ENCODE peak calls at places on chromosomes 7 and 10, in nine cellular contexts. H, O, I, K, A, X, G, F and M are unnamed samples.

GRCh38 chr10:130300608-130301025 is 164.4 kb downstream of the GLRX3 start:
- DNase-seq in I (peak), O (no peak), F (no peak), A (peak), K (peak), G (no peak), H (no peak), X (no peak), M (no peak)

GRCh38 chr7:100516135-100516812 is 22.7 kb upstream of the AGFG2 start:
- DNase-seq in F (no peak), I (peak), H (no peak), G (peak), X (peak), K (no peak), A (peak), O (no peak), M (no peak)

GRCh38 chr10:77043364-77043763 is 594.2 kb downstream of the KCNMA1 start:
- DNase-seq in O (no peak), H (no peak), G (no peak), X (no peak), K (no peak), F (no peak), A (no peak), I (no peak), M (no peak)

GRCh38 chr7:55432937-55433784 is 68.0 kb downstream of the LANCL2 start:
- DNase-seq in X (no peak), F (no peak), K (no peak), A (peak), O (no peak), H (peak), G (no peak), I (no peak), M (peak)

GRCh38 chr10:100968839-100969174 is 497 bp upstream of the SEMA4G start:
- DNase-seq in X (no peak), A (no peak), K (no peak), F (no peak), I (no peak), H (no peak), G (no peak), O (no peak), M (no peak)

GRCh38 chr7:45087301-45088145 is 1.2 kb downstream of the NACAD start:
- DNase-seq in G (no peak), H (no peak), K (peak), X (no peak), F (no peak), A (no peak), I (no peak), O (no peak), M (no peak)

GRCh38 chr10:2978111-2978510 is 89.2 kb upstream of the PFKP start:
- DNase-seq in I (no peak), H (peak), O (no peak), K (no peak), F (no peak), X (no peak), G (no peak), A (peak), M (peak)

GRCh38 chr7:42967391-42967790 is 35.2 kb downstream of the MRPL32 start:
- DNase-seq in G (no peak), A (no peak), I (no peak), O (no peak), H (no peak), F (no peak), X (no peak), K (no peak), M (no peak)

GRCh38 chr7:51455948-51456347 is 139.3 kb upstream of the COBL start:
- DNase-seq in F (no peak), O (no peak), I (no peak), A (no peak), G (no peak), X (no peak), K (no peak), H (no peak), M (peak)

GRCh38 chr10:85601526-85601925 is 765.1 kb downstream of the GRID1 start:
- DNase-seq in H (no peak), K (no peak), F (no peak), G (no peak), A (no peak), X (no peak), O (no peak), I (no peak), M (no peak)

GRCh38 chr7:75957021-75957736 is 37.2 kb downstream of the TMEM120A start:
- DNase-seq in G (no peak), K (no peak), A (no peak), O (no peak), I (no peak), H (no peak), X (no peak), F (no peak), M (no peak)

GRCh38 chr10:35135861-35136260 is 9.2 kb downstream of the CREM start:
- DNase-seq in F (no peak), I (no peak), K (no peak), H (no peak), G (no peak), X (no peak), O (no peak), A (no peak), M (no peak)

GRCh38 chr7:24492576-24492975 is 80.7 kb upstream of the PALS2 start:
- DNase-seq in F (no peak), K (no peak), G (no peak), I (no peak), A (no peak), O (no peak), H (no peak), X (no peak), M (no peak)

GRCh38 chr10:24701447-24701846 is 22.2 kb downstream of the ARHGAP21 start:
- DNase-seq in G (no peak), X (no peak), F (no peak), I (no peak), H (no peak), O (no peak), K (no peak), A (no peak), M (no peak)

GRCh38 chr10:105952153-105952552 is 1212.4 kb downstream of the SORCS1 start:
- DNase-seq in K (no peak), O (no peak), A (no peak), I (no peak), G (no peak), H (peak), X (no peak), F (no peak), M (peak)

GRCh38 chr7:74306737-74307469 is 17.7 kb downstream of the CLIP2 start:
- DNase-seq in H (peak), K (no peak), A (peak), I (no peak), O (peak), F (peak), X (no peak), G (peak), M (no peak)

GRCh38 chr7:44224951-44225565 is 24.3 kb downstream of the YKT6 start:
- DNase-seq in X (no peak), G (peak), O (peak), F (no peak), I (no peak), K (peak), A (no peak), H (no peak), M (no peak)